ENCODE peak calls at places on chromosomes 11 and 22, in five cellular contexts. W is heart left ventricle; M is IMR-90; D is CD8-positive, alpha-beta T cell; I is uterus. N is an unnamed sample.

GRCh38 chr11:33723238-33723881 is 12.9 kb downstream of the CD59 start:
- DNase-seq in D (no peak), M (peak; percentile 96), W (no peak), I (no peak), N (no peak)

GRCh38 chr11:27672836-27673464 is 27.3 kb downstream of the BDNF start:
- DNase-seq in M (peak; percentile 70), W (no peak), I (no peak), D (no peak), N (no peak)

GRCh38 chr11:33622231-33622630 is 78.4 kb downstream of the C11orf91 start:
- DNase-seq in W (no peak), M (peak; percentile 63), D (no peak), I (no peak), N (no peak)

GRCh38 chr22:33720166-33720878 is 200.0 kb downstream of the LARGE1 start:
- DNase-seq in D (no peak), M (no peak), W (no peak), I (no peak), N (no peak)

GRCh38 chr11:12094872-12095800 is 15.3 kb upstream of the MICAL2 start:
- DNase-seq in I (no peak), D (no peak), M (no peak), W (no peak), N (no peak)

GRCh38 chr22:40036591-40037225 is 42.0 kb downstream of the FAM83F start:
- DNase-seq in M (peak; percentile 76), D (peak; percentile 43), I (no peak), W (no peak), N (peak; percentile 63)

GRCh38 chr11:57430946-57431345 is 4.0 kb upstream of the SLC43A3 start:
- DNase-seq in M (no peak), W (no peak), D (no peak), I (no peak), N (no peak)

GRCh38 chr22:28934026-28934425 is 50.7 kb downstream of the ZNRF3 start:
- DNase-seq in I (no peak), M (no peak), D (no peak), W (no peak), N (no peak)

GRCh38 chr22:50610041-50610451 is 9.5 kb downstream of the MAPK8IP2 start:
- DNase-seq in W (no peak), I (no peak), D (no peak), M (no peak), N (no peak)

GRCh38 chr22:36640106-36640672 is 63.4 kb downstream of the CACNG2 start:
- DNase-seq in D (no peak), M (no peak), I (no peak), W (no peak), N (no peak)

GRCh38 chr11:113874920-113875413 is 405 bp downstream of the USP28 start:
- DNase-seq in D (peak; percentile 45), I (no peak), M (peak; percentile 35), W (no peak), N (no peak)

GRCh38 chr22:17830041-17830961 is 56.0 kb upstream of the BID start:
- DNase-seq in I (peak; percentile 92), D (peak; percentile 83), M (peak; percentile 75), W (peak; percentile 86), N (peak; percentile 58)

GRCh38 chr11:22807855-22808558 is 21.6 kb downstream of the SVIP start:
- DNase-seq in I (no peak), D (no peak), W (no peak), M (peak; percentile 60), N (no peak)

GRCh38 chr11:35629914-35630313 is 11.7 kb downstream of the FJX1 start:
- DNase-seq in W (no peak), D (no peak), I (no peak), M (peak; percentile 100), N (no peak)

GRCh38 chr11:78202733-78203167 is 14.0 kb downstream of the USP35 start:
- DNase-seq in I (no peak), M (no peak), D (peak; percentile 63), W (no peak), N (no peak)

GRCh38 chr11:70247710-70248072 is 22.8 kb upstream of the PPFIA1 start:
- DNase-seq in D (no peak), W (peak; percentile 71), I (no peak), M (no peak), N (no peak)

GRCh38 chr11:8008212-8008611 is 21.1 kb downstream of the EIF3F start:
- DNase-seq in M (no peak), W (no peak), D (no peak), I (no peak), N (no peak)

GRCh38 chr11:67071420-67072284 is 15.0 kb downstream of the RHOD start:
- DNase-seq in W (peak; percentile 90), D (peak; percentile 70), M (peak; percentile 55), I (peak; percentile 40), N (no peak)

GRCh38 chr11:9142732-9143131 is 51.3 kb upstream of the SCUBE2 start:
- DNase-seq in W (no peak), D (no peak), I (no peak), M (no peak), N (no peak)

GRCh38 chr11:41301023-41301422 is 158.4 kb downstream of the LRRC4C start:
- DNase-seq in W (no peak), D (no peak), M (no peak), I (no peak), N (no peak)

GRCh38 chr11:65042899-65043298 is 1.9 kb downstream of the SAC3D1 start:
- DNase-seq in W (no peak), M (no peak), I (no peak), D (no peak), N (no peak)

GRCh38 chr22:46054878-46055158 is 77.9 kb upstream of the WNT7B start:
- DNase-seq in D (no peak), W (no peak), I (no peak), M (no peak), N (no peak)

GRCh38 chr11:22828373-22828772 is 1.2 kb downstream of the SVIP start:
- DNase-seq in W (no peak), D (no peak), I (no peak), M (no peak), N (no peak)

GRCh38 chr11:127225619-127226018 is 225.0 kb upstream of the KIRREL3 start:
- DNase-seq in I (no peak), M (no peak), D (no peak), W (no peak), N (no peak)

GRCh38 chr11:69187540-69188065 is 31.9 kb downstream of the SMIM38 start:
- DNase-seq in I (no peak), D (no peak), M (no peak), W (no peak), N (no peak)

GRCh38 chr11:85423331-85423730 is 203.8 kb downstream of the DLG2 start:
- DNase-seq in W (no peak), D (no peak), M (no peak), I (no peak), N (no peak)

GRCh38 chr11:126727381-126727780 is 273.2 kb downstream of the KIRREL3 start:
- DNase-seq in M (no peak), D (no peak), W (no peak), I (no peak), N (no peak)

GRCh38 chr11:79242616-79243015 is 198.2 kb downstream of the TENM4 start:
- DNase-seq in M (no peak), I (no peak), D (no peak), W (no peak), N (no peak)

GRCh38 chr22:20319041-20319744 is 667 bp downstream of the DGCR6L start:
- DNase-seq in W (no peak), I (peak; percentile 13), D (no peak), M (no peak), N (no peak)

GRCh38 chr11:13940611-13941256 is 21.8 kb upstream of the SPON1 start:
- DNase-seq in I (no peak), M (no peak), W (no peak), D (peak; percentile 49), N (no peak)

GRCh38 chr11:25423436-25424184 is 908.3 kb upstream of the ANO3 start:
- DNase-seq in D (no peak), I (no peak), W (no peak), M (peak; percentile 29), N (no peak)

GRCh38 chr11:74957937-74958629 is 9.0 kb downstream of the SPCS2 start:
- DNase-seq in I (no peak), W (no peak), M (no peak), D (no peak), N (no peak)

GRCh38 chr11:1298695-1299492 is 10.5 kb downstream of the TOLLIP start:
- DNase-seq in W (peak; percentile 86), M (peak; percentile 59), D (no peak), I (peak; percentile 88), N (no peak)

GRCh38 chr11:13008625-13009475 is at the start of gene RASSF10:
- DNase-seq in I (peak; percentile 25), D (no peak), M (no peak), W (peak; percentile 70), N (peak; percentile 70)

GRCh38 chr11:15179167-15179566 is 64.4 kb downstream of the INSC start:
- DNase-seq in D (no peak), M (peak; percentile 54), W (no peak), I (no peak), N (no peak)

GRCh38 chr11:72814139-72814830 is at the start of gene ATG16L2:
- DNase-seq in D (peak; percentile 88), I (peak; percentile 88), W (peak; percentile 93), M (peak; percentile 76), N (no peak)

GRCh38 chr11:72814831-72815618 is 814 bp downstream of the ATG16L2 start:
- DNase-seq in I (no peak), W (no peak), D (peak; percentile 46), M (peak; percentile 54), N (no peak)

GRCh38 chr11:72813740-72814138 is 472 bp upstream of the ATG16L2 start:
- DNase-seq in W (peak; percentile 92), M (peak; percentile 66), I (no peak), D (no peak), N (no peak)

GRCh38 chr11:72812968-72813739 is 1.1 kb upstream of the ATG16L2 start:
- DNase-seq in I (no peak), W (peak; percentile 70), D (peak; percentile 72), M (peak; percentile 60), N (no peak)

GRCh38 chr11:72812604-72812967 is 1.6 kb upstream of the ATG16L2 start:
- DNase-seq in W (no peak), M (no peak), I (no peak), D (no peak), N (no peak)
- H3K4me1 ChIP-seq in W (peaks cover 33% of the 10 kb centered on the region), M (peaks cover 24% of the 10 kb centered on the region), I (peaks cover 20% of the 10 kb centered on the region), D (peaks cover 26% of the 10 kb centered on the region), N (peaks cover 4% of the 10 kb centered on the region)

DNA sequence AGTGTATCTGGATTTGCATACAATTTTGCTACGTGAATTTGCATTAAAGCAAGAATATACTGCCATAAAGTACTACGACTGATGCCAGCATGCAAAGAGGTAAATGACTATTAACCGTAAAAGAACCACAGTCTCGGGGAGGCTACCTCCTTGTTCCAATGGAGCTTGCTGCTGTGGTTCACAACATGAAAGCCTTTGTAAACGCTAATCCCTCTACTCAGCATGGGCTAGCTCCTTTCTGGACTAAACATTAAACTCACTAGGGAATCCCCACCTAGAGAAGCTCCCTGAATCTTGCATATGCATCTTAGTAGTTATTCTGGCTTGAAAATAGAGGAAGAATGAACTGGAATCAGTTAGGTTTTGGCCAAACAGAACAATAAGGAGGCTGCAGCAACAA is 60.5 kb upstream of the ARHGAP32 start:
- DNase-seq in W (no peak), I (no peak), D (no peak), M (no peak), N (peak; percentile 18)
- H3K4me3 ChIP-seq in W (no peak overlapping the region), I (no peak overlapping the region), D (no peak overlapping the region), M (no peak overlapping the region), N (no peak overlapping the region)

GRCh38 chr11:95891423-95892177 is 32.3 kb downstream of the MTMR2 start:
- DNase-seq in D (no peak), M (peak; percentile 58), W (no peak), I (no peak), N (no peak)
- H3K27ac ChIP-seq in D (no peak overlapping the region), M (no peak overlapping the region), W (no peak overlapping the region), I (no peak overlapping the region), N (no peak overlapping the region)

GRCh38 chr11:110294509-110294908 is 1.9 kb downstream of the RDX start:
- DNase-seq in I (no peak), W (no peak), D (no peak), M (no peak), N (no peak)
- H3K4me1 ChIP-seq in I (peaks cover 9% of the 10 kb centered on the region), W (peaks cover 57% of the 10 kb centered on the region), D (peaks cover 7% of the 10 kb centered on the region), M (peaks cover 13% of the 10 kb centered on the region), N (peaks cover 4% of the 10 kb centered on the region)